ENCODE peak calls at places on chromosomes 1 and 21, in eight cellular contexts. L is NCI-H345; O is neural crest cell; U is NT2/D1; P is CD4-positive, alpha-beta T cell; M is NB4; G is ovary; I is activated T-helper 1 cell treated with Interleukin-2 at 50 U/mL for 16 hours. R is an unnamed sample.

GRCh38 chr1:239951518-239952130 is 140.1 kb upstream of the FMN2 start:
- DNase-seq in L (peak), O (peak), U (peak), P (peak), M (peak), G (peak), I (no peak), R (peak)

GRCh38 chr1:76336951-76337371 is 262.4 kb downstream of the ST6GALNAC3 start:
- DNase-seq in L (peak), O (no peak), U (peak), P (no peak), M (no peak), G (peak), I (no peak), R (peak)

GRCh38 chr1:101115112-101115511 is 89.5 kb upstream of the DPH5 start:
- DNase-seq in L (no peak), O (no peak), U (no peak), P (no peak), M (no peak), G (no peak), I (no peak), R (no peak)

GRCh38 chr1:225747566-225747965 is 30.1 kb upstream of the SRP9 start:
- DNase-seq in L (no peak), O (no peak), U (no peak), P (no peak), M (no peak), G (no peak), I (no peak), R (no peak)

GRCh38 chr1:22101995-22102394 is 40.9 kb downstream of the WNT4 start:
- DNase-seq in L (no peak), O (no peak), U (no peak), P (no peak), M (no peak), G (no peak), I (no peak), R (no peak)

GRCh38 chr1:150272379-150272840 is at the start of gene C1orf54:
- DNase-seq in L (no peak), O (no peak), U (peak), P (no peak), M (peak), G (no peak), I (no peak), R (peak)

GRCh38 chr1:83531910-83532309 is 467.0 kb downstream of the TTLL7 start:
- DNase-seq in L (no peak), O (no peak), U (no peak), P (no peak), M (no peak), G (no peak), I (no peak), R (no peak)

GRCh38 chr1:100799548-100799947 is 80.0 kb downstream of the VCAM1 start:
- DNase-seq in L (no peak), O (no peak), U (no peak), P (no peak), M (no peak), G (no peak), I (no peak), R (no peak)

GRCh38 chr21:36544545-36544944 is 64.6 kb upstream of the CLDN14 start:
- DNase-seq in L (no peak), O (no peak), U (no peak), P (no peak), M (no peak), G (no peak), I (no peak), R (no peak)

GRCh38 chr1:172630060-172630818 is 28.7 kb upstream of the FASLG start:
- DNase-seq in L (no peak), O (no peak), U (no peak), P (no peak), M (peak), G (no peak), I (no peak), R (no peak)

GRCh38 chr1:65147424-65148177 is 402 bp upstream of the AK4 start:
- DNase-seq in L (peak), O (peak), U (no peak), P (no peak), M (peak), G (peak), I (no peak), R (peak)

GRCh38 chr21:44857127-44857892 is 16.2 kb downstream of the PTTG1IP start:
- DNase-seq in L (no peak), O (no peak), U (no peak), P (no peak), M (no peak), G (no peak), I (no peak), R (no peak)

R was measured in ureter.